ENCODE peak calls at places on chromosomes 7 and 10, in ten cellular contexts. J is substantia nigra; N is stimulated activated CD4-positive, alpha-beta T cell treated with anti-CD3 and anti-CD28 coated beads, Interleukin-2, amount 100 ng/mL, for 48 hours; A is mesothelial cell of epicardium; Q is epithelial cell of esophagus; Y is ELR; U is cardiac muscle cell; R is T-helper 2 cell; Z is stimulated activated CD8-positive, alpha-beta memory T cell treated with anti-CD3 and anti-CD28 coated beads, Interleukin-15, amount 100 ng/mL, for 24 hours; I is progenitor cell of endocrine pancreas. O is an unnamed sample.

GRCh38 chr10:28139138-28139537 is 140.3 kb upstream of the ODAD2 start:
- DNase-seq in I (no peak), R (no peak), J (no peak), Y (peak; percentile 80), Z (no peak), Q (peak; percentile 14), U (peak; percentile 9), N (no peak), A (no peak), O (no peak)

GRCh38 chr10:13787015-13787421 is 200.3 kb downstream of the PRPF18 start:
- DNase-seq in J (no peak), I (no peak), R (peak; percentile 93), Z (peak; percentile 19), A (no peak), Q (peak; percentile 91), N (peak; percentile 51), Y (no peak), U (peak; percentile 85), O (no peak)

GRCh38 chr7:16130127-16131110 is 290.9 kb downstream of the CRPPA start:
- DNase-seq in U (peak; percentile 36), Q (no peak), Z (no peak), R (no peak), Y (no peak), A (no peak), N (no peak), I (no peak), J (no peak), O (no peak)

GRCh38 chr7:92835851-92836488 is 403 bp downstream of the CDK6 start:
- DNase-seq in Z (peak; percentile 26), N (peak; percentile 30), J (no peak), Y (peak; percentile 48), Q (peak; percentile 44), R (peak; percentile 63), A (no peak), I (no peak), U (peak; percentile 45), O (no peak)

GRCh38 chr7:28083159-28083997 is 97.2 kb downstream of the JAZF1 start:
- DNase-seq in I (no peak), Z (no peak), Q (peak; percentile 75), U (peak; percentile 92), N (no peak), Y (no peak), R (no peak), A (no peak), J (no peak), O (no peak)

GRCh38 chr7:30309842-30310435 is 25.5 kb downstream of the ZNRF2 start:
- DNase-seq in U (no peak), A (no peak), R (no peak), N (no peak), J (no peak), Y (no peak), I (no peak), Q (peak; percentile 40), Z (no peak), O (no peak)

GRCh38 chr10:3117486-3117885 is 50.1 kb downstream of the PFKP start:
- DNase-seq in J (no peak), Y (no peak), N (no peak), R (no peak), A (no peak), U (no peak), I (no peak), Q (no peak), Z (no peak), O (no peak)

GRCh38 chr7:131909151-131909768 is 352.8 kb upstream of the PODXL start:
- DNase-seq in J (no peak), Y (no peak), R (no peak), I (no peak), Q (no peak), U (no peak), N (no peak), A (no peak), Z (no peak), O (peak; percentile 3)

GRCh38 chr7:46853451-46853850 is 728.5 kb downstream of the TNS3 start:
- DNase-seq in J (no peak), Y (no peak), I (no peak), U (peak; percentile 62), N (no peak), Q (no peak), Z (no peak), R (no peak), A (no peak), O (no peak)

GRCh38 chr10:84523509-84523908 is 195.1 kb downstream of the CCSER2 start:
- DNase-seq in Y (no peak), U (peak; percentile 33), N (no peak), Q (peak; percentile 46), Z (no peak), R (no peak), A (no peak), J (no peak), I (no peak), O (peak; percentile 26)

GRCh38 chr10:43902842-43903241 is 254.2 kb upstream of the ZNF32 start:
- DNase-seq in R (no peak), A (no peak), J (no peak), Y (no peak), Q (no peak), N (no peak), U (no peak), Z (no peak), I (no peak), O (no peak)

GRCh38 chr7:119935418-119936025 is 337.5 kb upstream of the KCND2 start:
- DNase-seq in Z (no peak), Q (peak; percentile 57), Y (peak; percentile 42), N (no peak), I (no peak), A (no peak), R (peak; percentile 1), J (no peak), U (peak; percentile 76), O (peak; percentile 44)

GRCh38 chr7:23211542-23211941 is 29.7 kb downstream of the NUP42 start:
- DNase-seq in I (no peak), J (no peak), R (no peak), A (no peak), Z (no peak), Y (no peak), N (no peak), Q (no peak), U (no peak), O (no peak)

GRCh38 chr7:15603124-15603523 is 41.3 kb upstream of the AGMO start:
- DNase-seq in N (no peak), R (no peak), A (no peak), Y (peak; percentile 33), I (no peak), U (peak; percentile 2), Z (no peak), Q (peak; percentile 59), J (no peak), O (no peak)

GRCh38 chr7:128947854-128948253 is 10.1 kb downstream of the IRF5 start:
- DNase-seq in R (no peak), U (no peak), Y (peak; percentile 53), A (no peak), Q (peak; percentile 28), I (no peak), J (no peak), Z (no peak), N (no peak), O (no peak)

GRCh38 chr7:104160375-104160774 is 47.4 kb downstream of the ORC5 start:
- DNase-seq in I (no peak), Q (peak; percentile 6), J (no peak), U (peak; percentile 49), Z (no peak), R (peak; percentile 6), N (no peak), A (no peak), Y (peak; percentile 38), O (peak; percentile 79)

GRCh38 chr7:66748791-66749190 is 8.3 kb downstream of the RABGEF1 start:
- DNase-seq in R (no peak), Q (no peak), A (no peak), Y (no peak), I (no peak), U (no peak), J (no peak), Z (no peak), N (no peak), O (no peak)

GRCh38 chr7:38171558-38172403 is 6.3 kb upstream of the STARD3NL start:
- DNase-seq in N (no peak), Q (no peak), U (no peak), R (peak; percentile 58), Y (no peak), I (no peak), Z (no peak), A (no peak), J (no peak), O (no peak)

GRCh38 chr10:119270893-119271361 is 63.6 kb downstream of the GRK5 start:
- DNase-seq in R (peak; percentile 74), Z (peak; percentile 20), U (peak; percentile 85), A (no peak), I (no peak), N (peak; percentile 40), Y (peak; percentile 36), Q (peak; percentile 51), J (no peak), O (no peak)

GRCh38 chr7:125256446-125256845 is 326.8 kb upstream of the POT1 start:
- DNase-seq in U (no peak), Q (peak; percentile 32), Y (no peak), Z (no peak), R (no peak), N (no peak), J (no peak), I (no peak), A (no peak), O (no peak)

GRCh38 chr7:35781200-35781701 is 19.6 kb upstream of the SEPTIN7 start:
- DNase-seq in U (peak; percentile 91), J (no peak), Q (no peak), N (no peak), R (no peak), Z (no peak), Y (no peak), I (no peak), A (no peak), O (no peak)

GRCh38 chr7:38222481-38223096 is 44.5 kb downstream of the STARD3NL start:
- DNase-seq in A (no peak), I (no peak), U (peak; percentile 72), Y (peak; percentile 70), Q (peak; percentile 69), R (peak; percentile 71), Z (no peak), N (no peak), J (no peak), O (peak; percentile 2)

GRCh38 chr10:101775273-101776131 is at the start of gene FGF8:
- DNase-seq in Z (no peak), J (no peak), A (no peak), N (no peak), I (no peak), R (no peak), U (no peak), Q (no peak), Y (no peak), O (no peak)

GRCh38 chr7:64672414-64672813 is 6.5 kb downstream of the ZNF107 start:
- DNase-seq in Y (no peak), Q (no peak), U (no peak), R (no peak), I (no peak), N (no peak), J (no peak), Z (no peak), A (no peak), O (no peak)

GRCh38 chr7:65968256-65969185 is 13.5 kb downstream of the GUSB start:
- DNase-seq in A (no peak), U (no peak), N (no peak), J (no peak), Q (no peak), Y (no peak), R (no peak), Z (no peak), I (no peak), O (no peak)

GRCh38 chr7:129176853-129177369 is 11.5 kb upstream of the SMO start:
- DNase-seq in U (no peak), A (no peak), Z (no peak), I (no peak), J (no peak), N (no peak), R (no peak), Y (no peak), Q (no peak), O (peak; percentile 96)

GRCh38 chr10:68010426-68010825 is 64.7 kb downstream of the HERC4 start:
- DNase-seq in U (no peak), Z (no peak), R (no peak), Q (no peak), Y (no peak), J (no peak), N (no peak), I (no peak), A (no peak), O (no peak)

GRCh38 chr10:99619090-99619800 is 994 bp downstream of the SLC25A28 start:
- DNase-seq in R (peak; percentile 53), Q (peak; percentile 15), Z (no peak), U (peak; percentile 16), N (no peak), I (no peak), A (no peak), Y (peak; percentile 34), J (no peak), O (no peak)